ENCODE peak calls at places on chromosomes 12 and 14, in ten cellular contexts. One of them, this sample, is unnamed.

GRCh38 chr12:67651380-67651695 is 2.8 kb downstream of the DYRK2 start:
- DNase-seq in lower lobe of right lung: no peak
- DNase-seq in mesothelial cell of epicardium: no peak
- DNase-seq in AG09319: no peak
- DNase-seq in GM13976: peak; percentile 42
- DNase-seq in fibroblast of the aortic adventitia: peak; percentile 71
- DNase-seq in dorsolateral prefrontal cortex: no peak
- DNase-seq in psoas muscle: no peak
- DNase-seq in AG09309: no peak
- DNase-seq in A549: peak; percentile 46
- DNase-seq in this sample: no peak

GRCh38 chr12:117022465-117022864 is 76.8 kb downstream of the TESC start:
- DNase-seq in lower lobe of right lung: no peak
- DNase-seq in mesothelial cell of epicardium: peak; percentile 16
- DNase-seq in AG09319: no peak
- DNase-seq in GM13976: no peak
- DNase-seq in fibroblast of the aortic adventitia: no peak
- DNase-seq in dorsolateral prefrontal cortex: no peak
- DNase-seq in psoas muscle: no peak
- DNase-seq in AG09309: no peak
- DNase-seq in A549: no peak
- DNase-seq in this sample: no peak

GRCh38 chr12:130031571-130032189 is 127.9 kb upstream of the TMEM132D start:
- DNase-seq in lower lobe of right lung: peak; percentile 56
- DNase-seq in mesothelial cell of epicardium: peak; percentile 84
- DNase-seq in AG09319: no peak
- DNase-seq in GM13976: peak; percentile 75
- DNase-seq in fibroblast of the aortic adventitia: no peak
- DNase-seq in dorsolateral prefrontal cortex: peak; percentile 70
- DNase-seq in psoas muscle: peak; percentile 39
- DNase-seq in AG09309: no peak
- DNase-seq in A549: peak; percentile 57
- DNase-seq in this sample: peak; percentile 20

GRCh38 chr12:28446031-28446430 is 255.8 kb downstream of the CCDC91 start:
- DNase-seq in lower lobe of right lung: no peak
- DNase-seq in mesothelial cell of epicardium: no peak
- DNase-seq in AG09319: no peak
- DNase-seq in GM13976: no peak
- DNase-seq in fibroblast of the aortic adventitia: peak; percentile 18
- DNase-seq in dorsolateral prefrontal cortex: no peak
- DNase-seq in psoas muscle: no peak
- DNase-seq in AG09309: no peak
- DNase-seq in A549: no peak
- DNase-seq in this sample: no peak

GRCh38 chr12:5388581-5389535 is 43.0 kb upstream of the NTF3 start:
- DNase-seq in lower lobe of right lung: no peak
- DNase-seq in mesothelial cell of epicardium: no peak
- DNase-seq in AG09319: no peak
- DNase-seq in GM13976: no peak
- DNase-seq in fibroblast of the aortic adventitia: no peak
- DNase-seq in dorsolateral prefrontal cortex: no peak
- DNase-seq in psoas muscle: no peak
- DNase-seq in AG09309: peak; percentile 8
- DNase-seq in A549: no peak
- DNase-seq in this sample: no peak

GRCh38 chr14:90300649-90301048 is 31.1 kb downstream of the NRDE2 start:
- DNase-seq in lower lobe of right lung: no peak
- DNase-seq in mesothelial cell of epicardium: no peak
- DNase-seq in AG09319: no peak
- DNase-seq in GM13976: no peak
- DNase-seq in fibroblast of the aortic adventitia: peak; percentile 62
- DNase-seq in dorsolateral prefrontal cortex: no peak
- DNase-seq in psoas muscle: no peak
- DNase-seq in AG09309: no peak
- DNase-seq in A549: no peak
- DNase-seq in this sample: no peak

GRCh38 chr12:110079477-110080400 is 31.4 kb upstream of the C12orf76 start:
- DNase-seq in lower lobe of right lung: peak; percentile 80
- DNase-seq in mesothelial cell of epicardium: no peak
- DNase-seq in AG09319: no peak
- DNase-seq in GM13976: peak; percentile 79
- DNase-seq in fibroblast of the aortic adventitia: peak; percentile 54
- DNase-seq in dorsolateral prefrontal cortex: peak; percentile 84
- DNase-seq in psoas muscle: peak; percentile 34
- DNase-seq in AG09309: no peak
- DNase-seq in A549: peak; percentile 67
- DNase-seq in this sample: peak; percentile 71

GRCh38 chr14:91801358-91801757 is 66.0 kb downstream of the TC2N start:
- DNase-seq in lower lobe of right lung: no peak
- DNase-seq in mesothelial cell of epicardium: no peak
- DNase-seq in AG09319: no peak
- DNase-seq in GM13976: no peak
- DNase-seq in fibroblast of the aortic adventitia: no peak
- DNase-seq in dorsolateral prefrontal cortex: no peak
- DNase-seq in psoas muscle: no peak
- DNase-seq in AG09309: no peak
- DNase-seq in A549: no peak
- DNase-seq in this sample: no peak

GRCh38 chr12:126869644-126870043 is 1397.3 kb upstream of the TMEM132C start:
- DNase-seq in lower lobe of right lung: no peak
- DNase-seq in mesothelial cell of epicardium: no peak
- DNase-seq in AG09319: no peak
- DNase-seq in GM13976: no peak
- DNase-seq in fibroblast of the aortic adventitia: no peak
- DNase-seq in dorsolateral prefrontal cortex: no peak
- DNase-seq in psoas muscle: no peak
- DNase-seq in AG09309: no peak
- DNase-seq in A549: no peak
- DNase-seq in this sample: no peak

GRCh38 chr12:12927211-12928079 is 24.5 kb downstream of the GPRC5D start:
- DNase-seq in lower lobe of right lung: peak; percentile 86
- DNase-seq in mesothelial cell of epicardium: peak; percentile 88
- DNase-seq in AG09319: no peak
- DNase-seq in GM13976: no peak
- DNase-seq in fibroblast of the aortic adventitia: no peak
- DNase-seq in dorsolateral prefrontal cortex: no peak
- DNase-seq in psoas muscle: no peak
- DNase-seq in AG09309: no peak
- DNase-seq in A549: peak; percentile 96
- DNase-seq in this sample: no peak

DNA sequence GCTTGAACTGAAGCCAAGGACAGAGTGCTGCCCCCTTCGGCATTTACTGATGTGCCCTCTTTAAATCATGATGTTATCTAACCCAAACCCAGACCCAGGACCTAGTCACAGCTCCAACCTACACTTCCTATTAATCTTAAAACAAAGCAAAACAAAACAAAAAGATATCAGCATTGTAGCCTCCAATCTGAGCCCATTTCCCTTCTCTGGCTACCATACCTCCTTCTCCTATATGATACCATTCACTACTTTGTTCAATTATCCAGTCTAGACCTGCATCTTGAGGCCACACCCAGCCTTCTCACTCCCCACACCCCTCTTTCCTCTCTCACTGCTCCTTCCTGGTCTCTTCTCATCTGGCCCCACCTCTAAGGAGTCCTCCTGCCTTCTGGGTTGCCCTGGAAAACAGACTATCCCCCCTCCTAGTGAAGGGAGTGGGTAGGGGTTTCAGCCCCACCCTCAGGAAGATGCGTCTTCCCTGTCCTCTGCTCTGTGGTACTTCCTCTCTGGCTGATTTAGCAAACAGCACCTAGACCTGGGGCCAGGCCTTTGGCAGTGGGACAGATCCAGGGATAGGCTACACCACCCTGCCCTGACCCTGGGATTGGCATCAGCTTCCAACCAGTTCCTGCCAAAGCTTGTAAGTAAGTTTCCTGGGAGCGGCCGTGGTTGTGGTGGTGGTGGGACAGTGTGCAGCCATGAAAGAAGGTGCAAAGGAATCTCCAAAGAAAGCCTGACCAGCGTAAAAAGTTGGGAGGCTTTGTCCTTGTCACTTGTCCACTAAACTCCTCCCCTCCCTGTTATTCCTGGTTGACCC is 3.3 kb downstream of the LTB4R start:
- DNase-seq in lower lobe of right lung: peak; percentile 53
- DNase-seq in mesothelial cell of epicardium: no peak
- DNase-seq in AG09319: no peak
- DNase-seq in GM13976: no peak
- DNase-seq in fibroblast of the aortic adventitia: no peak
- DNase-seq in dorsolateral prefrontal cortex: no peak
- DNase-seq in psoas muscle: no peak
- DNase-seq in AG09309: no peak
- DNase-seq in A549: no peak
- DNase-seq in this sample: no peak
- TF ChIP-seq CTCF in lower lobe of right lung: no peak
- TF ChIP-seq CTCF in mesothelial cell of epicardium: no peak
- TF ChIP-seq CTCF in AG09319: no peak
- TF ChIP-seq CTCF in GM13976: no peak
- TF ChIP-seq CTCF in fibroblast of the aortic adventitia: no peak
- TF ChIP-seq CTCF in dorsolateral prefrontal cortex: no peak
- TF ChIP-seq CTCF in psoas muscle: no peak
- TF ChIP-seq CTCF in AG09309: no peak
- TF ChIP-seq CTCF in A549: no peak
- TF ChIP-seq CTCF in this sample: no peak

DNA sequence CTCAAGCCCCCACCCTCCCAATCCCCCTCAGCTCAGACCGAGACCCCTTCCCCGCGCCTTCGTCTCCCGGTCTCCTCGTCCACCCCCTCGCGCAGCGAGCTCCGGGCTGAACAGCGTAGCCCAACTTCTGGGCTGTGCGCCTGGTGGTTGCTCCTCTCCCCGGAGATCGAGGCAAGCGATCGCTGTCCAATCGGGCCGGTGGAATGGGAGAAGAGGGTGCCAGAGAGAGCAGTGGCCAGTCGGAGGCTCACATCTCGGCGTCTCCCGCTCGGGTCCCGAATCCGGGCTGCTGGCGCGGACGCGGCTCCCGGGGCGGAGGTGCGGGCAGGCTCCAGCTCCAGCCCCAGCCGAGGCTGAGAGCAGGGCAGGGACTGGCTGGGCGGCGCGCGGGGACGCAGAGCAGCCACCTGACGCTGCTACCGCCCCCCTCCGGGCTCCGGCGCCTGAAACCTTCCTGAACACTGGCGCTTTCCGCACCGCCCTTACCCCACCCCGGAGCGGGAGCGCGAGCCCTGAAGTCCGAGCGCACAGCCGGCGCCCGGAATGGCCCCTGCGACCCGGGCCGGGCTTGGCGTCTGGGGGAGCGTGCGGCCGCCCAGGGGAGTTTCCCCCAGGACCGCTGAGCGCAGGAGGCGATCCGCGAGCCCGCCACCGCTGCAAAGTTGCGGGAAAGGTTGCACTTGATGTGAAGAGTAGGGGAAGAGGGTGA is 508 bp upstream of the KCNH5 start:
- DNase-seq in lower lobe of right lung: peak; percentile 41
- DNase-seq in mesothelial cell of epicardium: peak; percentile 70
- DNase-seq in AG09319: no peak
- DNase-seq in GM13976: no peak
- DNase-seq in fibroblast of the aortic adventitia: peak; percentile 23
- DNase-seq in dorsolateral prefrontal cortex: peak; percentile 43
- DNase-seq in psoas muscle: peak; percentile 13
- DNase-seq in AG09309: no peak
- DNase-seq in A549: peak; percentile 37
- DNase-seq in this sample: no peak
- TF ChIP-seq CTCF in lower lobe of right lung: no peak
- TF ChIP-seq CTCF in mesothelial cell of epicardium: no peak
- TF ChIP-seq CTCF in AG09319: no peak
- TF ChIP-seq CTCF in GM13976: no peak
- TF ChIP-seq CTCF in fibroblast of the aortic adventitia: no peak
- TF ChIP-seq CTCF in dorsolateral prefrontal cortex: no peak
- TF ChIP-seq CTCF in psoas muscle: no peak
- TF ChIP-seq CTCF in AG09309: no peak
- TF ChIP-seq CTCF in A549: no peak
- TF ChIP-seq CTCF in this sample: no peak

GRCh38 chr12:8950287-8950574 is 786 bp upstream of the M6PR start:
- DNase-seq in lower lobe of right lung: no peak
- DNase-seq in mesothelial cell of epicardium: no peak
- DNase-seq in AG09319: no peak
- DNase-seq in GM13976: no peak
- DNase-seq in fibroblast of the aortic adventitia: no peak
- DNase-seq in dorsolateral prefrontal cortex: no peak
- DNase-seq in psoas muscle: no peak
- DNase-seq in AG09309: no peak
- DNase-seq in A549: no peak
- DNase-seq in this sample: no peak

GRCh38 chr12:8948711-8949524 is 527 bp downstream of the M6PR start:
- DNase-seq in lower lobe of right lung: no peak
- DNase-seq in mesothelial cell of epicardium: peak; percentile 41
- DNase-seq in AG09319: no peak
- DNase-seq in GM13976: no peak
- DNase-seq in fibroblast of the aortic adventitia: peak; percentile 36
- DNase-seq in dorsolateral prefrontal cortex: no peak
- DNase-seq in psoas muscle: no peak
- DNase-seq in AG09309: peak; percentile 1
- DNase-seq in A549: peak; percentile 16
- DNase-seq in this sample: no peak

GRCh38 chr12:8950702-8951478 is 1.4 kb upstream of the M6PR start:
- DNase-seq in lower lobe of right lung: no peak
- DNase-seq in mesothelial cell of epicardium: no peak
- DNase-seq in AG09319: no peak
- DNase-seq in GM13976: no peak
- DNase-seq in fibroblast of the aortic adventitia: no peak
- DNase-seq in dorsolateral prefrontal cortex: no peak
- DNase-seq in psoas muscle: no peak
- DNase-seq in AG09309: no peak
- DNase-seq in A549: no peak
- DNase-seq in this sample: no peak

GRCh38 chr12:8947737-8948136 is 1.7 kb downstream of the M6PR start:
- DNase-seq in lower lobe of right lung: no peak
- DNase-seq in mesothelial cell of epicardium: no peak
- DNase-seq in AG09319: no peak
- DNase-seq in GM13976: no peak
- DNase-seq in fibroblast of the aortic adventitia: no peak
- DNase-seq in dorsolateral prefrontal cortex: no peak
- DNase-seq in psoas muscle: no peak
- DNase-seq in AG09309: no peak
- DNase-seq in A549: no peak
- DNase-seq in this sample: no peak

GRCh38 chr12:8949525-8950286 is at the start of gene M6PR:
- DNase-seq in lower lobe of right lung: peak; percentile 96
- DNase-seq in mesothelial cell of epicardium: peak; percentile 90
- DNase-seq in AG09319: peak; percentile 71
- DNase-seq in GM13976: peak; percentile 93
- DNase-seq in fibroblast of the aortic adventitia: peak; percentile 95
- DNase-seq in dorsolateral prefrontal cortex: peak; percentile 96
- DNase-seq in psoas muscle: peak; percentile 93
- DNase-seq in AG09309: peak; percentile 72
- DNase-seq in A549: peak; percentile 96
- DNase-seq in this sample: peak; percentile 98
- TF ChIP-seq CTCF in lower lobe of right lung: peak; percentile 50
- TF ChIP-seq CTCF in mesothelial cell of epicardium: no peak
- TF ChIP-seq CTCF in AG09319: peak; percentile 57
- TF ChIP-seq CTCF in GM13976: peak; percentile 88
- TF ChIP-seq CTCF in fibroblast of the aortic adventitia: peak; percentile 66
- TF ChIP-seq CTCF in dorsolateral prefrontal cortex: peak; percentile 43
- TF ChIP-seq CTCF in psoas muscle: peak; percentile 61
- TF ChIP-seq CTCF in AG09309: peak; percentile 49
- TF ChIP-seq CTCF in A549: peak; percentile 44
- TF ChIP-seq CTCF in this sample: peak; percentile 84

DNA sequence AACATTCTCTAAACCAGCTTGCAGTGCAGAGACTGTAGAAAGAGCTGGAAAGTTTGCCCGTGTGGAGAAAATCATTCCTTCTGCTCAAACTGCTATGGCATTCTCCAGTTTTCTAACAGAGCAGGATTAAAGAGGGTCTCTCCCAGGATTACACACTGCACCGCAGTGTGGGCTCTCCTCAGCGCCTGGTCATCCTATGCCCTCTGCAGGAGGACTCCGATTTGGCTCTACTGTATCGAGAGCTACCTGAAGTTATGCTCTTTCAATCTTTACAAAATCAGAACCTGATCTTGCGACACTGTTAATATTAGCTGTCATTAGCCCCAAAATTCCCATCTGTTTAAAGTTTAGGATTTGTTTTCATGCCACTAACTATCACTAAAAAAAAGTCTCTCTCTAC is 33.0 kb downstream of the BHLHE41 start:
- DNase-seq in lower lobe of right lung: no peak
- DNase-seq in mesothelial cell of epicardium: no peak
- DNase-seq in AG09319: no peak
- DNase-seq in GM13976: no peak
- DNase-seq in fibroblast of the aortic adventitia: peak; percentile 29
- DNase-seq in dorsolateral prefrontal cortex: no peak
- DNase-seq in psoas muscle: no peak
- DNase-seq in AG09309: no peak
- DNase-seq in A549: no peak
- DNase-seq in this sample: no peak
- TF ChIP-seq CTCF in lower lobe of right lung: no peak
- TF ChIP-seq CTCF in mesothelial cell of epicardium: no peak
- TF ChIP-seq CTCF in AG09319: peak; percentile 55
- TF ChIP-seq CTCF in GM13976: no peak
- TF ChIP-seq CTCF in fibroblast of the aortic adventitia: peak; percentile 49
- TF ChIP-seq CTCF in dorsolateral prefrontal cortex: peak; percentile 26
- TF ChIP-seq CTCF in psoas muscle: no peak
- TF ChIP-seq CTCF in AG09309: peak; percentile 32
- TF ChIP-seq CTCF in A549: no peak
- TF ChIP-seq CTCF in this sample: no peak